ENCODE peak calls at places on chromosomes 16 and 17, in four cellular contexts. D, W, P and B are unnamed samples.

GRCh38 chr16:52203096-52203495 is 343.8 kb downstream of the TOX3 start:
- DNase-seq in D (no peak), P (no peak), W (no peak), B (no peak)

GRCh38 chr17:35578929-35579448 is 618 bp upstream of the PEX12 start:
- DNase-seq in P (no peak), W (no peak), D (no peak), B (no peak)

GRCh38 chr16:57061084-57061905 is 31.1 kb upstream of the CPNE2 start:
- DNase-seq in P (peak; percentile 82), W (no peak), D (peak; percentile 84), B (no peak)

GRCh38 chr16:80691111-80691761 is 113.2 kb downstream of the CDYL2 start:
- DNase-seq in D (no peak), W (no peak), P (no peak), B (no peak)

GRCh38 chr17:15981208-15981607 is 18.3 kb downstream of the ZSWIM7 start:
- DNase-seq in D (no peak), P (no peak), W (no peak), B (no peak)

GRCh38 chr17:7886227-7887037 is 2.2 kb upstream of the CHD3 start:
- DNase-seq in D (peak; percentile 28), W (peak; percentile 22), P (peak; percentile 52), B (no peak)

GRCh38 chr16:82082543-82083244 is 47.6 kb downstream of the HSD17B2 start:
- DNase-seq in D (no peak), P (no peak), W (no peak), B (no peak)

GRCh38 chr17:8153550-8153956 is 1.3 kb upstream of the PER1 start:
- DNase-seq in P (peak; percentile 62), W (no peak), D (peak; percentile 98), B (peak; percentile 86)

GRCh38 chr17:75060434-75061054 is 13.5 kb downstream of the KCTD2 start:
- DNase-seq in D (no peak), P (no peak), W (no peak), B (no peak)

GRCh38 chr17:49996495-49997255 is 1.7 kb upstream of the DLX3 start:
- DNase-seq in W (peak; percentile 86), P (no peak), D (peak; percentile 39), B (peak; percentile 52)